ENCODE peak calls at places on chromosomes 5 and 9, in ten cellular contexts. B is suprapubic skin; V is cardiac fibroblast; M is OCI-LY7; E is lower leg skin; Y is activated CD8-positive, alpha-beta T cell treated with anti-CD3 and anti-CD28 coated beads for 36 hours; F is type B pancreatic cell; D is CD8-positive, alpha-beta T cell; L is nephron progenitor cell; J is heart right ventricle. X is an unnamed sample.

GRCh38 chr5:181189962-181190710 is 14.9 kb downstream of the TRIM7 start:
- DNase-seq in V (no peak), J (no peak), F (no peak), M (peak), Y (peak), D (no peak), E (no peak), L (peak), B (peak), X (no peak)

GRCh38 chr5:16304846-16305245 is 125.3 kb upstream of the MARCHF11 start:
- DNase-seq in L (no peak), Y (no peak), J (no peak), V (no peak), D (no peak), F (no peak), B (no peak), M (no peak), E (no peak), X (no peak)

GRCh38 chr9:114769664-114770063 is 36.2 kb downstream of the TNFSF15 start:
- DNase-seq in B (no peak), Y (no peak), E (no peak), F (no peak), M (no peak), D (no peak), L (no peak), V (peak), J (no peak), X (no peak)

GRCh38 chr5:41788800-41789395 is 81.3 kb downstream of the OXCT1 start:
- DNase-seq in B (no peak), L (no peak), J (peak), M (no peak), D (no peak), Y (no peak), F (no peak), V (peak), E (no peak), X (no peak)

GRCh38 chr5:39464096-39464495 is 39.3 kb upstream of the DAB2 start:
- DNase-seq in J (no peak), B (no peak), F (no peak), L (no peak), M (no peak), Y (no peak), V (no peak), E (peak), D (no peak), X (no peak)

GRCh38 chr5:135890867-135891266 is 4.8 kb downstream of the IL9 start:
- DNase-seq in V (no peak), B (no peak), E (no peak), L (no peak), J (no peak), M (no peak), D (no peak), F (no peak), Y (peak), X (no peak)

GRCh38 chr5:150119421-150120061 is 33.2 kb upstream of the CSF1R start:
- DNase-seq in D (no peak), Y (no peak), F (no peak), E (no peak), J (peak), B (no peak), V (no peak), M (no peak), L (no peak), X (no peak)

GRCh38 chr5:135225856-135226560 is 173.0 kb downstream of the MACROH2A1 start:
- DNase-seq in F (no peak), B (peak), M (no peak), V (no peak), E (no peak), J (no peak), Y (no peak), D (no peak), L (no peak), X (peak)

GRCh38 chr5:26807231-26808199 is 230.9 kb downstream of the CDH9 start:
- DNase-seq in L (no peak), B (no peak), V (no peak), J (no peak), M (no peak), E (no peak), F (no peak), D (no peak), Y (no peak), X (no peak)
- TF ChIP-seq CTCF in L (no peak), B (no peak), V (no peak), J (no peak), M (no peak), E (no peak), F (no peak), D (no peak), Y (no peak), X (no peak)

DNA sequence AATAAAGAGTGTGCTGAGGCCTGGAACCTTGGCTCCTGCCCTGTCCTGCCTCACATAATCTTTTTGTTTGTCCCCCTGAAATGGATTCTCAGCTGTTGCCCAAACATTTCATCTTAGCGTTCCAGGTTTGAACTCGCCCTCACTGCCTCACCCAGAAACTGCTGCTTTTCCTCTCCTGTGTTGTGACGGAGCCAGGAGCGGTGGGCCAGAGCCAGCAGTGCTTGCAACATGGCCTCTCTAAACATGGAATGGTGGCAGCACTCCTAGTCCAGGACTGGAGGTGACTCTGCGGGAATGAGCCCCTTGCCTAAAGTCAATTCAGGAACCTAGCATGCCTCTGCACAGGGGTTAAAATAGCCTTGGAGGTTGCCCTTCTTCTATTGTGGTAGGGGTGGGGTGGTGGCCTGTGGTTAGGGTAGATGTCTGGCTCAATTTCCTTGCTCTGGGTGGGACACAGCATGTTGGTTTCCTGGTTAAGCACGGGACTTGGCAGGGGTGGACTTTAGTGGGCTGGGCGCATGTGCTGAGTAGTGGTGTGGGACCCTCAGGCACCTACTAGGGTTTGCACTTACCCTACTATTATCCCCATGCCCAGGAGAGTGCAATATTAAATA is 101.6 kb downstream of the SLC25A46 start:
- DNase-seq in D (no peak), E (peak), V (no peak), B (no peak), Y (no peak), M (no peak), J (no peak), F (no peak), L (no peak), X (no peak)
- TF ChIP-seq CTCF in D (no peak), E (no peak), V (no peak), B (no peak), Y (no peak), M (no peak), J (no peak), F (no peak), L (no peak), X (no peak)

GRCh38 chr5:8842906-8843590 is 702.8 kb downstream of the SEMA5A start:
- DNase-seq in M (no peak), Y (no peak), B (no peak), J (no peak), V (peak), L (no peak), D (no peak), F (no peak), E (no peak), X (peak)
- TF ChIP-seq CTCF in M (no peak), Y (no peak), B (no peak), J (peak), V (peak), L (no peak), D (no peak), F (peak), E (no peak), X (no peak)

GRCh38 chr9:133728856-133729645 is 9.1 kb downstream of the SARDH start:
- DNase-seq in E (no peak), V (no peak), Y (no peak), M (no peak), L (no peak), F (peak), J (no peak), D (no peak), B (no peak), X (no peak)

GRCh38 chr9:133727277-133727875 is 10.8 kb downstream of the SARDH start:
- DNase-seq in Y (no peak), F (peak), V (no peak), M (no peak), B (no peak), E (no peak), D (no peak), L (peak), J (no peak), X (peak)

GRCh38 chr9:133726401-133727276 is 11.5 kb downstream of the SARDH start:
- DNase-seq in D (peak), J (peak), Y (peak), L (peak), B (peak), V (peak), F (peak), M (peak), E (no peak), X (peak)

GRCh38 chr9:133729646-133730281 is 8.4 kb downstream of the SARDH start:
- DNase-seq in L (no peak), D (no peak), M (no peak), V (no peak), E (no peak), F (peak), Y (no peak), B (no peak), J (no peak), X (no peak)

GRCh38 chr9:133727876-133728441 is 10.2 kb downstream of the SARDH start:
- DNase-seq in B (peak), M (no peak), L (no peak), Y (no peak), J (no peak), F (peak), D (no peak), V (no peak), E (no peak), X (peak)
- TF ChIP-seq CTCF in B (no peak), M (no peak), L (no peak), Y (no peak), J (no peak), F (no peak), D (no peak), V (no peak), E (no peak), X (no peak)

DNA sequence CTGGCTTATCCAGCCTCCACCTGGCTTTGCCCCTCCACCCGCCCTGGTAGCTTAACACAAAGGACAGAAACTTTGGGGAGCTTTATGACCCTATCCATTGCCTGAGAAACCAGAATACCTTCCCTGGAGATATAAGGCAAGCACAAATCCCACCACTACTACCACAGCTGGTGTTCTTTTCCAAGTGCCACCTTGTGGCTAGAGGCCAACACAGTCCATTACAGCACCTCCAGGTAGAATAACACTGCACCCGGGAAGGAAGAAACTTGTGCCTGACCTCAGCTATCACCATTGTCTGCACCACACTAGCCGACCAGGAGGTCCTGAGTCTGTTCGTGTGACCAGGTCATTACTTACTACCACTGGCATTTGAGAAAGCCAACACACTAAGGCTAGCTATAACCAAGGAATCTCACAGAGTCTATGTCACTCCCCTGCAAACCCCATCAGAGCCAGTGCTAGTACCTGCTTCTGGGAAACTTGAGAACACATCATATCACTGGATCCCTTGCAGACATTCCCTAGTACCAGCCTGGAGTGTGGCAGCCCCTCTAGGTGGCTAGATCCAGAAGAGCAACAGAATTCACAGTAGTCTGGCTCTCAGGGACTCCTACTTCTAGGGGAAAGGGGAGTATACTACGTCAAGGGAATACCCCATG is 74.0 kb upstream of the RUSC2 start:
- DNase-seq in D (no peak), E (no peak), F (no peak), B (no peak), J (no peak), Y (no peak), L (no peak), M (no peak), V (no peak), X (no peak)
- TF ChIP-seq CTCF in D (no peak), E (no peak), F (no peak), B (no peak), J (no peak), Y (no peak), L (no peak), M (peak), V (no peak), X (no peak)

X was measured in glutamatergic neuron.